ENCODE peak calls at places on chromosomes 11 and 22, in eight cellular contexts. R is hepatocyte; X is K562; A is Panc1; Y is left lung; G is CD8-positive, alpha-beta T cell; J is DND-41; H is Caco-2. I is an unnamed sample. For H3K9me3, the result is how much of the 10 kb centered on the place peaks cover.

GRCh38 chr11:23041104-23041503 is 180.8 kb upstream of the CCDC179 start:
- DNase-seq in R (no peak), X (no peak), A (no peak), Y (no peak), G (no peak), J (no peak), H (no peak), I (no peak)

GRCh38 chr11:117281159-117281558 is 10.0 kb upstream of the BACE1-AS start:
- DNase-seq in R (peak), X (no peak), A (no peak), Y (no peak), G (no peak), J (no peak), H (no peak), I (no peak)

GRCh38 chr11:61411589-61411988 is 18.2 kb downstream of the CPSF7 start:
- DNase-seq in R (no peak), X (no peak), A (no peak), Y (no peak), G (no peak), J (no peak), H (no peak), I (no peak)

GRCh38 chr22:18066181-18066859 is 11.5 kb upstream of the PEX26 start:
- DNase-seq in R (no peak), X (no peak), A (no peak), Y (no peak), G (no peak), J (no peak), H (no peak), I (no peak)

GRCh38 chr11:67367014-67367835 is 6.2 kb downstream of the CLCF1 start:
- DNase-seq in R (peak), X (no peak), A (no peak), Y (no peak), G (no peak), J (no peak), H (no peak), I (no peak)

GRCh38 chr22:28817919-28818859 is 17.8 kb upstream of the XBP1 start:
- DNase-seq in R (peak), X (no peak), A (no peak), Y (no peak), G (no peak), J (no peak), H (peak), I (peak)

GRCh38 chr22:25139062-25139461 is 60.6 kb upstream of the CRYBB3 start:
- DNase-seq in R (peak), X (no peak), A (no peak), Y (no peak), G (no peak), J (no peak), H (no peak), I (no peak)

GRCh38 chr22:45707605-45708004 is 36.0 kb downstream of the ATXN10 start:
- DNase-seq in R (no peak), X (no peak), A (no peak), Y (no peak), G (no peak), J (no peak), H (no peak), I (no peak)

GRCh38 chr11:28106351-28107043 is 1.5 kb downstream of the KIF18A start:
- DNase-seq in R (no peak), X (no peak), A (no peak), Y (no peak), G (no peak), J (no peak), H (no peak), I (no peak)

GRCh38 chr11:3108183-3108721 is 51.0 kb upstream of the CARS1 start:
- DNase-seq in R (no peak), X (no peak), A (no peak), Y (peak), G (no peak), J (no peak), H (no peak), I (peak)

GRCh38 chr22:43432883-43433415 is 21.1 kb downstream of the MPPED1 start:
- DNase-seq in R (no peak), X (no peak), A (no peak), Y (no peak), G (no peak), J (no peak), H (no peak), I (no peak)

DNA sequence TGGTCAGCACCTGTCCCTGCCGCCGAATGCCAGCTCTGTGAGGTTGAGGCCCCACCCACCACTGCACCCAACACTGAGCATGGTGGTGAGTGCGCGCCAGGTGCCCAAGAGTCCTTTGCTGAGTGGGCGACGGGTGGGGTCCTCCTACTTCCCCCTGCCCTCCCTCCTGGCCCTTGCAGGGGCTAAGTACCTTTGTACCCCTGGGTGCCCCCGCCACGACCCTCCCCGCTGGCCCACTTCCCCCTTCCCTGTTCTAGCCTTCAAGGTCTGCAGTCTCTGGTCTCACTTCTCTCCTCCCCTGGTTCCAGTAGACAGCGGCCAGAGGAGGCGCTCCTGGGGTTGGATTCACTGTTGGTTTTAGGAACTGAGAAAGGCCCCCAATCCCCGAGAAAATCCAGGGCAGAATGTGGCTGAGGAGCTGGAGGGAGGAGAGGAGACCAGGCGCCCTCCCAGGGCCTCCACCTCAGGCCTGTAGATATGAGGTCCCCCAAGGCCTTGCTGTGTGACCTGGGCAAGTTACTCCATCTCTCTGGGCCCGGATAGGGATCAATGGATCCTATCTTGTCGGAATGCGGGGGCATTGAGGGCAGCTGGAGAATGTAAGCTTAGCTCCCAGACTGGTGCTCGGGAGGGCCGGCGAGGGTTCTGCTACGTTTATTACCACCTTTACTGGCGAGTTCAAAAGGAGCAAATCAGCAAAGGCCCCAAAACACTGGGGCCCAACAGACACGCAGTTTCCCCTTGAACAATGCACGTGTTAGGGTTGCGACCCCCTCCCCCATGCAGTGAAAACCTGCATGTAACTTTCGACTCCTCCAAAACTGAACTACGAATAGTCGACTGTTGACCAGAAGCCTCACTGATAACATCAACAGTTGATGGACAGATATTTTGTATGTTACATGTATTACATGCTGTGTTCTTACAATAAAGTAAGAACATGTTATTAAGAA is 31.9 kb upstream of the SMIM38 start:
- DNase-seq in R (no peak), X (no peak), A (no peak), Y (no peak), G (no peak), J (no peak), H (no peak), I (no peak)
- H3K4me3 ChIP-seq in R (no peak), X (no peak), A (no peak), Y (no peak), G (peak), J (no peak), H (peak), I (no peak)

DNA sequence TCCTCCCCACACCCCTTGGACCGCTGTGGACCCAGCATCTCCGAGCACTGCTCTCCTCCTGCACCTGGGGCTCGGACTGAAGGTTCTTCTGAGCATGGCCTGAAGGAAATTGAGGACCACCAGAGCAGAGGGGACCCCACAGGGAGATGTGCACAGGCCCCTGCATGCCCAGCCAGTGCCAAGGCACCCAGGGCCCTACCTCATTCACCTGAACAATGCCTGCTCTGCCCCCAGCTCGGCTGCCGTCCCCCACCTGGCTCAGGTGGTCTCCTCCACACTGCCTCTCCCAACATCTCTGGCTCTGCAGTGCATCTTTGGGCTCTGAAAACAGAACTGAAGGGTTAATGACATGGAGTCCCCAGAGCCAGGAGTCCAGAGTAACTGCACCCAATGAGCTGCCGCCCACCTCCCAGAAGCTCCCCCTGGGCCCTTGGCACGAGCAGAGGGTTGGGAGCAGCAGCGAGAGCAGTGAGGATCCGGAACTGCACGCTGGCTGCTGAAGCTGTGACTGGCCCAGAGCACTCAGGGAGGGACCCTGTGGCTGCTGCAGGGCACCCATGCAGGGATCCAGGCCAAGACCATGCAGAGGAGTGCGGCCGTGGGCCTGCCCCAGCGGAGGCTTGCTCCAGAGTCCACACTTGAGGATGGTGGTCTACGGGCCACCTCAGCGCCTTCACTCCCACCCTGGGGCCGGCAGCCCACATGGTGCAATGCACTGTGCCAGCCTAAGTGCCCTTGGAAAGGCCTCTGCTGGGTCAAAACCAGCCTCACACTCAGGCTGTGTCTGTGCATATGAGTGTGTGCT is 686.0 kb downstream of the TBC1D22A start:
- DNase-seq in R (no peak), X (no peak), A (no peak), Y (peak), G (no peak), J (no peak), H (no peak), I (no peak)
- H3K9me3 ChIP-seq in R (under half), X (under half), A (under half), Y (under half), G (under half), J (under half), H (under half), I (under half)

DNA sequence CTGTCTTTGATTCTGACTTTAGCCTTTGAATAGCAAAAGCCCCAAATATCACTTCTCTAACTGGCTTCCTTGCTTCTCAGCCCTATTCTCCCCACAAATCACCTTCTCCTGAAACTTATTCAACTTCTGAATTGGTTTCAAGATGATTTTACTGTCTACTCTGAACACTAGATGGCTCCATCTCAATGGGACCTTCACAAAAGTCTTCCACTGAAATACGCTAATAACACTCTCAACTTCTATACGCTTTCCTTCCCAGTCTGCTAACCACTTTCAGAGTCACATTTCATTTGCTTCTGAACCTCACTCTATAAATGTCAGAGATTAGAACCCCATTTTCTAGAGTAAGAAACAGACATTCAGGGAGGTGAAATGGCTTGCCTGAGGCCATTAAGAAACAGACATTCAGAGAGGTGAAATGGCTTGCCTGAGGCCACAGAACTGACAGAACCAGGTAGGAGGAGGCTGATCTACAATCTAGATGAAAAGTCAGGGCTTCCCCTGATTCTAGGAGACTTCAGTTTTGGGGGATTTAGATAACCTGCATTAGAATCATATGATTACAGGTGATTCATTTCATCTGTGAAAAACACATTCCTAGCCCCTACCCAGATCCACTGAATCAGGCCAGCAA is 20.6 kb downstream of the MORC2 start:
- DNase-seq in R (peak), X (peak), A (no peak), Y (no peak), G (no peak), J (no peak), H (peak), I (no peak)
- TF ChIP-seq CTCF in R (peak), X (peak), A (peak), Y (no peak), G (peak), J (peak), H (peak), I (peak)

GRCh38 chr22:37519268-37520195 is at the start of gene CARD10:
- DNase-seq in R (peak), X (peak), A (no peak), Y (peak), G (no peak), J (no peak), H (peak), I (no peak)
- H3K4me3 ChIP-seq in R (peak), X (peak), A (peak), Y (peak), G (peak), J (no peak), H (peak), I (peak)

I was measured in tibial artery.